ENCODE peak calls at places on chromosomes 12 and 14, in eight cellular contexts. B is cardiac septum, U is fibroblast of the conjunctiva, E is mammary epithelial cell, X is endothelial cell, O is GM23338, D is Right ventricle myocardium superior, F is NCI-H748 treated with DMSO at 0.1 percent for 48 hours. Z is an unnamed sample.

GRCh38 chr12:129570796-129571400 is 332.9 kb downstream of the TMEM132D start:
- DNase-seq in B (no peak), U (no peak), E (no peak), X (no peak), O (no peak), D (no peak), F (no peak), Z (peak; percentile 78)

GRCh38 chr12:112599871-112600270 is 181.1 kb downstream of the PTPN11 start:
- DNase-seq in B (no peak), U (no peak), E (peak; percentile 70), X (no peak), O (no peak), D (no peak), F (no peak), Z (no peak)

GRCh38 chr12:53423597-53423996 is at the start of gene AMHR2:
- DNase-seq in B (no peak), U (no peak), E (no peak), X (no peak), O (no peak), D (no peak), F (no peak), Z (no peak)

GRCh38 chr14:99574099-99574880 is 29.7 kb downstream of the CCDC85C start:
- DNase-seq in B (peak; percentile 84), U (no peak), E (no peak), X (no peak), O (peak; percentile 84), D (peak; percentile 63), F (no peak), Z (peak; percentile 66)

GRCh38 chr12:6306151-6306550 is 4.3 kb upstream of the PLEKHG6 start:
- DNase-seq in B (no peak), U (no peak), E (no peak), X (no peak), O (no peak), D (no peak), F (no peak), Z (no peak)

GRCh38 chr12:13538136-13538535 is 341.6 kb downstream of the EMP1 start:
- DNase-seq in B (no peak), U (no peak), E (no peak), X (no peak), O (no peak), D (no peak), F (no peak), Z (no peak)

GRCh38 chr14:77738559-77739250 is 22.3 kb downstream of the SNW1 start:
- DNase-seq in B (no peak), U (no peak), E (no peak), X (no peak), O (no peak), D (no peak), F (no peak), Z (no peak)

GRCh38 chr12:120075034-120075616 is 41.4 kb downstream of the RAB35 start:
- DNase-seq in B (no peak), U (no peak), E (no peak), X (no peak), O (no peak), D (no peak), F (no peak), Z (no peak)

GRCh38 chr14:103688441-103688840 is 26.8 kb downstream of the XRCC3 start:
- DNase-seq in B (no peak), U (no peak), E (no peak), X (no peak), O (no peak), D (no peak), F (no peak), Z (no peak)

GRCh38 chr14:103066399-103066798 is 9.1 kb upstream of the CDC42BPB start:
- DNase-seq in B (no peak), U (no peak), E (no peak), X (peak; percentile 48), O (no peak), D (no peak), F (no peak), Z (no peak)

GRCh38 chr14:78567343-78567742 is 397.2 kb downstream of the NRXN3 start:
- DNase-seq in B (no peak), U (no peak), E (no peak), X (no peak), O (no peak), D (no peak), F (no peak), Z (peak; percentile 6)

GRCh38 chr14:68786491-68787234 is 6.2 kb downstream of the ZFP36L1 start:
- DNase-seq in B (peak; percentile 72), U (peak; percentile 69), E (peak; percentile 86), X (no peak), O (peak; percentile 62), D (no peak), F (no peak), Z (no peak)

GRCh38 chr12:46891306-46891705 is 65.5 kb upstream of the SLC38A4 start:
- DNase-seq in B (no peak), U (no peak), E (no peak), X (no peak), O (no peak), D (no peak), F (no peak), Z (no peak)

GRCh38 chr12:90757957-90758356 is 197.0 kb downstream of the CCER1 start:
- DNase-seq in B (no peak), U (no peak), E (no peak), X (no peak), O (no peak), D (no peak), F (no peak), Z (no peak)

GRCh38 chr12:46382425-46382973 is 9.9 kb upstream of the SLC38A2 start:
- DNase-seq in B (no peak), U (no peak), E (no peak), X (no peak), O (no peak), D (no peak), F (no peak), Z (no peak)

Z was measured in SJCRH30.